ENCODE peak calls at places on chromosomes 7 and 10, in five cellular contexts. E is uterus, P is BJ, S is heart left ventricle, V is fibroblast of lung. D is an unnamed sample.

GRCh38 chr7:113015038-113015645 is 71.5 kb downstream of the GPR85 start:
- DNase-seq in E (no peak), P (no peak), S (no peak), V (peak; percentile 70), D (peak; percentile 54)

GRCh38 chr10:3748484-3748883 is 36.5 kb downstream of the KLF6 start:
- DNase-seq in E (no peak), P (no peak), S (no peak), V (no peak), D (no peak)

GRCh38 chr7:113812881-113813280 is 105.9 kb downstream of the PPP1R3A start:
- DNase-seq in E (no peak), P (no peak), S (no peak), V (no peak), D (no peak)

GRCh38 chr10:111360260-111360925 is 283.6 kb downstream of the ADRA2A start:
- DNase-seq in E (peak; percentile 13), P (peak; percentile 6), S (peak; percentile 32), V (no peak), D (peak; percentile 25)

GRCh38 chr7:30908681-30909080 is 3.0 kb upstream of the AQP1 start:
- DNase-seq in E (no peak), P (no peak), S (no peak), V (no peak), D (no peak)

GRCh38 chr7:1670894-1671875 is 1.1 kb downstream of the ELFN1 start:
- DNase-seq in E (peak; percentile 6), P (no peak), S (no peak), V (no peak), D (no peak)

GRCh38 chr7:21198929-21199328 is 229.0 kb upstream of the SP4 start:
- DNase-seq in E (no peak), P (no peak), S (no peak), V (no peak), D (no peak)

GRCh38 chr10:90787906-90788491 is 69.8 kb downstream of the HTR7 start:
- DNase-seq in E (no peak), P (no peak), S (no peak), V (peak; percentile 57), D (peak; percentile 55)

GRCh38 chr10:119693262-119693957 is 32.4 kb upstream of the INPP5F start:
- DNase-seq in E (no peak), P (no peak), S (no peak), V (no peak), D (no peak)

GRCh38 chr10:125774144-125774543 is 1.5 kb downstream of the MMP21 start:
- DNase-seq in E (no peak), P (no peak), S (no peak), V (no peak), D (no peak)
- TF ChIP-seq CTCF in E (no peak), P (no peak), S (no peak), V (no peak), D (no peak)

DNA sequence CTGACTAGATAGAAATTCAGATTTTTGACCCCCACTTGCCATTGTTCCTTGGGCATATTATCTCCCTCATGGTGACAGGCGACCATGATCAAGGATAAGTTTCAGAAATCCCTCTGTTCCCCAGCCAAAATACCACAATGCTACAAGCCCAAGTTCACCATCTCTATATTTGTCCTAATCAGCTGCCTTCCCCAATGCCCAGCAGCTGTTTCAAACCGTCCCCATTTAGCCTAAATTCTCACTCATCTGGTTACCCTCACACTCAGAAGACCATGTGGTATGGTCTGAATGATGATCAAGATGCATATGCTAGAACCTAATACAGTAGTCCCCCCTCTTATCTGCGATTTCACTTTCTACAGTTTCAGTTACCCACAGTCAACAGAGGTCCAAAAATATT is 956 bp upstream of the GJC3 start:
- DNase-seq in E (no peak), P (no peak), S (no peak), V (no peak), D (no peak)
- H3K27me3 ChIP-seq in E (no peaks in the 10 kb centered on the region), P (peaks cover 10% of the 10 kb centered on the region), S (no peaks in the 10 kb centered on the region), V (peaks cover 19% of the 10 kb centered on the region), D (peaks cover 2% of the 10 kb centered on the region)

DNA sequence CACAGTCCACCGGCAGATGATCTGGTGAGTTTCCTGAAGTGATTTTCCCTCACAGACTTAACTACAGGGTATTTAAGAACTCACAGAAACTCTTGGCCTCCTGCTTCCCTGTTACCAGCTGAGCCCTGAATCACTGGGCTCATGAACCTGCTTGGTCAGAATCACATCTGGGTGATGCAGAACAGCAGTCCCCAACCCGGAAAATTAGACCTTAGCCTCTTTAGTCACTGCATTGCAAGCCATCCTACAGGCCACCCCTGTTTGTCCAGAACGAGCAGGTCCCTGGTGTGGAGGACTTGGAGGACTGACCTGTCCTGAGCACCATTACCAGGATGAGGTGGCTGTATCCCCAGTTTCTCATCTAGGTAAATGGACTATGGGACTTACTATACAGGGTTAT is 539.2 kb downstream of the TNS3 start:
- DNase-seq in E (no peak), P (no peak), S (no peak), V (no peak), D (peak; percentile 2)
- H3K4me3 ChIP-seq in E (no peak overlapping the region), P (no peak overlapping the region), S (no peak overlapping the region), V (no peak overlapping the region), D (no peak overlapping the region)

GRCh38 chr10:113610636-113611601 is 52.9 kb downstream of the NRAP start:
- DNase-seq in E (no peak), P (no peak), S (no peak), V (no peak), D (no peak)
- TF ChIP-seq CTCF in E (no peak), P (no peak), S (no peak), V (no peak), D (no peak)

GRCh38 chr10:6494934-6495592 is 85.0 kb downstream of the PRKCQ start:
- DNase-seq in E (no peak), P (no peak), S (no peak), V (no peak), D (no peak)
- H3K27me3 ChIP-seq in E (no peaks in the 10 kb centered on the region), P (no peaks in the 10 kb centered on the region), S (no peaks in the 10 kb centered on the region), V (no peaks in the 10 kb centered on the region), D (no peaks in the 10 kb centered on the region)

DNA sequence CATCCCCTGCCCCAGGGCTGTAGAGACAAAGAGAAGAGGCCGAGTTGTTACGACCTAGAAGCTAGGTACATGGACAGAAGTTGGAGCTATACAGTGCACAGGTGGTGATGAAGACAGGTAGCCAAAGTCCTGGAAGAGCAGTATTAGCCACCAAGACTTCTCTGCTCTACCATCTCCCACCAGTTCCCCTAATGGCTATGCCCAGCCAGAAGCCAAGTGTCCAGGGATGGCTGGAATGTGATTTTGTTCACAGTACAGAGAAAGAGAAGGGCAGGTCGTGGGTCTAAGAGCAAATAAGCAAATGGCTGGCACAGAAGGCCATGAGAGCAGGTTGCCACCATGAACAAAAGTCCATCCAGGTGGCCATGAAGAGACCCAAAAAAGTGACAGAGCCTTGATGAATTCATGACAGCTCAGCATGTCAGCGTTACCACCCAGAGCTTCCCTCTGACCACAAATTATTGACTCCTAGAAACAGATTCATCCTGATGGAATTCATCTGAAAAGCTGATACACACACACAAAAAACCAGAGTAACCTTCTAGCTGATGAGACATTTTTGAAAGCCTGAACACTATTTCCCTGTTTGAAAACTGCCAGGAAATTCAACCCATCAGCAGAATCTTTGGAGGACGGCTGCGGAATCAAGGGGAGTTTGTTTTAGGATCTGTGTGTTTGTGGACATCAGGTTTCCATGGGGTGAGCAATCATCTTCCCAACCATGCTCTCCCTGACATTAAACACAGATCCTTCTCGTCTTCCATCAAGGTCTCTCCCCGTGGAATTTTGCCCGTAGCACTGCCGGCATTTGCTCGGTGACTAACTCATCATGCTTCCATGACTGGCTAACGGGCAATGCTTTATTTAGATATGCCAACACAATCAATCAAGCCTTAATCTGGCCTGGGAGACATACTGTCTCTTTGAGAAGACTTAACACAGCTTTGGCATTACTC is 906.7 kb upstream of the AUTS2 start:
- DNase-seq in E (peak; percentile 14), P (peak; percentile 14), S (no peak), V (peak; percentile 30), D (no peak)
- H3K4me3 ChIP-seq in E (no peak overlapping the region), P (no peak overlapping the region), S (no peak overlapping the region), V (no peak overlapping the region), D (no peak overlapping the region)

D was measured in bronchial epithelial cell.